ENCODE peak calls at places on chromosomes 12 and 14, in six cellular contexts. R is IMR-90, V is neuronal stem cell, U is H1, I is mesenchymal stem cell, N is trophoblast cell. S is an unnamed sample.

GRCh38 chr14:100782516-100783320 is 43.2 kb upstream of the MEG3 start:
- DNase-seq in R (no peak), V (no peak), U (no peak), I (no peak), N (no peak), S (no peak)

GRCh38 chr12:34336619-34337465 is 314.5 kb downstream of the ALG10 start:
- DNase-seq in R (no peak), V (no peak), U (no peak), I (no peak), N (no peak), S (no peak)

GRCh38 chr14:97281741-97282140 is 484.6 kb downstream of the VRK1 start:
- DNase-seq in R (no peak), V (no peak), U (no peak), I (no peak), N (no peak), S (no peak)

GRCh38 chr12:74915718-74916117 is 293.9 kb downstream of the KCNC2 start:
- DNase-seq in R (no peak), V (no peak), U (no peak), I (no peak), N (no peak), S (no peak)

GRCh38 chr12:104426926-104427546 is 29.7 kb upstream of the CHST11 start:
- DNase-seq in R (peak), V (no peak), U (no peak), I (peak), N (peak), S (no peak)

GRCh38 chr12:25583545-25583944 is 30.5 kb upstream of the LMNTD1 start:
- DNase-seq in R (peak), V (no peak), U (no peak), I (no peak), N (no peak), S (peak)

GRCh38 chr12:64860446-64860998 is 36.1 kb downstream of the TBC1D30 start:
- DNase-seq in R (no peak), V (no peak), U (no peak), I (no peak), N (no peak), S (no peak)

GRCh38 chr12:74903522-74903921 is 306.1 kb downstream of the KCNC2 start:
- DNase-seq in R (no peak), V (peak), U (peak), I (peak), N (no peak), S (peak)

GRCh38 chr12:24500466-24501232 is 448.3 kb downstream of the BCAT1 start:
- DNase-seq in R (peak), V (no peak), U (no peak), I (peak), N (no peak), S (no peak)

GRCh38 chr12:14554281-14555008 is 13.2 kb downstream of the PLBD1 start:
- DNase-seq in R (no peak), V (no peak), U (no peak), I (peak), N (peak), S (no peak)

GRCh38 chr14:74368441-74368840 is 20.2 kb downstream of the VRTN start:
- DNase-seq in R (no peak), V (no peak), U (no peak), I (no peak), N (no peak), S (no peak)

GRCh38 chr12:124046206-124046740 is 73.3 kb downstream of the ZNF664 start:
- DNase-seq in R (no peak), V (no peak), U (no peak), I (no peak), N (no peak), S (no peak)

GRCh38 chr12:10618338-10618987 is 5.1 kb upstream of the MAGOHB start:
- DNase-seq in R (peak), V (no peak), U (no peak), I (peak), N (peak), S (no peak)

GRCh38 chr12:70982991-70983390 is 62.5 kb upstream of the PTPRR start:
- DNase-seq in R (peak), V (no peak), U (no peak), I (peak), N (no peak), S (no peak)

GRCh38 chr12:40263616-40264409 is 39.0 kb downstream of the LRRK2 start:
- DNase-seq in R (peak), V (no peak), U (no peak), I (peak), N (no peak), S (no peak)

GRCh38 chr12:80282761-80283160 is 161.3 kb upstream of the PTPRQ start:
- DNase-seq in R (peak), V (no peak), U (no peak), I (peak), N (no peak), S (no peak)

GRCh38 chr12:70247653-70248199 is 4.5 kb downstream of the CNOT2 start:
- DNase-seq in R (no peak), V (no peak), U (no peak), I (peak), N (no peak), S (no peak)

GRCh38 chr14:67137744-67138371 is 51.4 kb upstream of the GARIN2 start:
- DNase-seq in R (peak), V (no peak), U (no peak), I (peak), N (no peak), S (no peak)

GRCh38 chr12:50057000-50057841 is at the start of gene ASIC1:
- DNase-seq in R (peak), V (peak), U (peak), I (peak), N (peak), S (peak)

GRCh38 chr12:72272731-72273498 is 745 bp downstream of the TRHDE start:
- DNase-seq in R (peak), V (peak), U (peak), I (peak), N (no peak), S (peak)

GRCh38 chr12:68613209-68613904 is 2.7 kb downstream of the RAP1B start:
- DNase-seq in R (no peak), V (no peak), U (no peak), I (no peak), N (no peak), S (no peak)

GRCh38 chr14:77498120-77498979 is at the start of gene ISM2:
- DNase-seq in R (peak), V (peak), U (peak), I (peak), N (peak), S (peak)

GRCh38 chr14:30375280-30375892 is 183.6 kb upstream of the G2E3 start:
- DNase-seq in R (peak), V (peak), U (peak), I (peak), N (peak), S (peak)

GRCh38 chr12:113077057-113077858 is 20.7 kb downstream of the DTX1 start:
- DNase-seq in R (no peak), V (no peak), U (peak), I (no peak), N (no peak), S (no peak)

GRCh38 chr14:94748667-94749347 is 21.1 kb downstream of the GSC start:
- DNase-seq in R (no peak), V (no peak), U (peak), I (no peak), N (peak), S (peak)

GRCh38 chr14:75981426-75981825 is 369 bp downstream of the TGFB3 start:
- DNase-seq in R (no peak), V (peak), U (peak), I (no peak), N (no peak), S (peak)

GRCh38 chr14:71070169-71070568 is 162.9 kb downstream of the PCNX1 start:
- DNase-seq in R (peak), V (no peak), U (no peak), I (peak), N (no peak), S (no peak)

GRCh38 chr14:104983231-104983721 is 2.3 kb upstream of the CLBA1 start:
- DNase-seq in R (no peak), V (no peak), U (no peak), I (no peak), N (no peak), S (peak)

GRCh38 chr12:29990971-29991370 is 207.2 kb upstream of the TMTC1 start:
- DNase-seq in R (peak), V (no peak), U (no peak), I (no peak), N (no peak), S (no peak)

GRCh38 chr12:131755305-131756113 is 44.6 kb downstream of the SFSWAP start:
- DNase-seq in R (peak), V (no peak), U (no peak), I (peak), N (no peak), S (peak)

GRCh38 chr14:50362791-50363733 is 33.6 kb downstream of the CDKL1 start:
- DNase-seq in R (peak), V (no peak), U (no peak), I (peak), N (no peak), S (no peak)

GRCh38 chr12:109999649-109999971 is 380 bp downstream of the ANKRD13A start:
- DNase-seq in R (no peak), V (no peak), U (no peak), I (no peak), N (no peak), S (no peak)

GRCh38 chr12:109999983-110000505 is 814 bp downstream of the ANKRD13A start:
- DNase-seq in R (no peak), V (peak), U (no peak), I (peak), N (peak), S (no peak)

GRCh38 chr12:109997393-109997792 is 1.2 kb upstream of the GIT2 start:
- DNase-seq in R (no peak), V (no peak), U (no peak), I (no peak), N (no peak), S (no peak)

GRCh38 chr12:109998241-109998903 is 858 bp upstream of the ANKRD13A start:
- DNase-seq in R (peak), V (no peak), U (no peak), I (no peak), N (no peak), S (no peak)

DNA sequence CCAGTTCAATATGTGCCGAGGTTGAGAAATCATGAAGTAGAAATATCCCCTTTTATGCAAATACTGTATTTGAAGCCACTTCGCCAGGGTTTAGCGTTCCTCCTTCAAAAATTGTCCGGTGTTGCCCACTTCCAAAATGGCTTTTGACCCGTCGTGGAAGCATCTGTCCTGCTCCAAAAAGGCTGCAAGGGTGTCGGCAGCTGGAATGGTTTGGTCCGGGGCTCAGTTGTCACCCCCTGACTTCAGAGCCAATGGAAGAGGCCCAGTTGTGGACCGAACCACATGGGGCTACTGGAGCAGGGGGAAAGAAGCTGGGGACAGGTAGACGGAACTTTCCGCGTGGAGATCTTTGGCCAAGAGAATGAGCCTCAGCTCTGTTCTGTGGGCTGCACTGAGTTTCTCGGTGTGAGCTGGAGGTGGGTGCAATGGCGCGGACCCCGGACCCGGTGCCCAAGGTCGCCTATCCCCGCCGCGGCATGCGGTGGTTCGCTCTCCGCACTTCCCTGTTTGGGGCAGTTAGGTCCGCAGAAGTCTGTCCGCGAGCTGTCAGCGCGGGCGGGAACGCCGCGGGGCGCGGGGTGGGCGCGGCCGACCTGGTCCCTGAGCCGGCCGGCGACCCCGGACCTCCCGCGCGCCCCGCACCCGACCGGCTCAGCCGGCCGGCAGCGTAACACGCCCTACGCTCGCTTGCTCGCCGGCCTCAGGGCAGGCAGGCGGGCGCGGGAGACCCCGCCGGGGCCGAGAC is at the start of gene ANKRD13A:
- DNase-seq in R (peak), V (peak), U (peak), I (peak), N (peak), S (peak)
- H4K8ac ChIP-seq in R (peak), V (peak), U (peak), I (peak), N (peak), S (no peak)

DNA sequence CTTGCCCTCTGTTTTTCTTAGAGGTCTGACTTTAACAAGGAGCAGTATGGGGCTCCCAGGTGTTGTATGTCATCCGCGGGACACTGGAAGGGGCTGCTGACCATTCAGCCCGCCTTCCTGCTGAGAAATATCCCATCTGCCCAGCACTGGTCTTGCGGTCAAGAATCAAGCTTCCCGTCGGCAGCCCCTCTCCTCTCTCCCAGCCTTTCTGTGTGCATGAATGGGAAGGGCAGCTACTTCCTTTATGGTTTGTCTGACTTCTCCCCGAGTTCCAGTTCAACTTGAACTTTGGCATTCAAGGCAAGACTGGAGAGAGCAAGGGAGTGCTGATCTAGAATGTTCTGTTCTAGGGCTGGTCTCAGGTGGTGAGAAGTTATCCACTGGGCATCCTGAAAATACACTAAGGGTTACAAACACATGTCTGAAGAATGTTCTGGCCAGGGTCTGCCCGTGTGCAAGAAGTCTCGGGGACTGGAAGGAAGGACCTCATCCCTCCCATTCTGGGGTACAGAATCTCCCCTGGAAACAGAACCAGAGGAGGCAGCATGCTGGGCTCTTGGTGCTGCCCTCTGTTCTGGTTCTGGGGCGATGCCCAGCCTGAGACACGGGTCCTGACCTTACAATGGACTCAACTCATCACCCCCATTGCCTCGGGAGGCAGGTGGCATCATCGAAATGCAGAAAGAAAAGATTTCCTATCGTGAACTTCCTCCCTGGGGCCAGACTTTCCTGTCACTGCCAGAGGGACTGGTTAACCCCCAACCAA is 51.7 kb downstream of the PSMA6 start:
- DNase-seq in R (no peak), V (no peak), U (no peak), I (no peak), N (no peak), S (peak)
- H2BK5ac ChIP-seq in R (no peak), V (no peak), U (no peak), I (no peak), N (no peak), S (no peak)

GRCh38 chr12:51349026-51349425 is 2.5 kb upstream of the CELA1 start:
- DNase-seq in R (peak), V (no peak), U (no peak), I (no peak), N (peak), S (no peak)
- H4K91ac ChIP-seq in R (peak), V (no peak), U (no peak), I (no peak), N (peak), S (no peak)

GRCh38 chr12:56223571-56224101 is 506 bp upstream of the NABP2 start:
- DNase-seq in R (no peak), V (no peak), U (no peak), I (no peak), N (no peak), S (no peak)
- H4K8ac ChIP-seq in R (peak), V (no peak), U (no peak), I (peak), N (peak), S (no peak)

GRCh38 chr12:54358620-54358944 is 5.7 kb downstream of the GPR84 start:
- DNase-seq in R (no peak), V (peak), U (no peak), I (peak), N (no peak), S (no peak)
- H2BK5ac ChIP-seq in R (peak), V (no peak), U (peak), I (peak), N (peak), S (no peak)

DNA sequence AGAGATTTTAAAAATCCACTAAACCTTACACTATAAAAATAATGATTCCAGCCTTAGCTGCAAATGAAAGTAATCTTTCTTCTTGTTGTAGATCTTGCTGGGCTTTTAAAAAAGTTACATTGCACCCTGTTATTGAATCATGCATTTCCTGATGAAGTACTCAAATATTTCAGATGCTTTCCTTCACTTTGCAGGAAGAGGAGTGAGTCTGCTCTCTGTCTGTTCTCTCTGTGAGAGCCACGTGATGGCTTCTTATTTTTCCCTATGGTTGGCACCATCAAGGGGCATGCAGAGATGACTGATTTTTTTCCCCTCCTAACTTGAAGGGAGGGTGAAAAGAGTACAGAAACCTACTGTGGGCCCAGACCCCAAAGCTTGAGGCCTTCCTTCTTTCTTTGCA is 262.7 kb downstream of the ATP23 start:
- DNase-seq in R (peak), V (no peak), U (no peak), I (peak), N (no peak), S (no peak)
- H4K91ac ChIP-seq in R (no peak), V (no peak), U (no peak), I (no peak), N (no peak), S (no peak)

GRCh38 chr12:82358200-82359114 is at the start of the genes CCDC59 and METTL25:
- DNase-seq in R (peak), V (peak), U (peak), I (peak), N (peak), S (peak)

GRCh38 chr12:82359115-82359478 is 768 bp downstream of the METTL25 start:
- DNase-seq in R (no peak), V (no peak), U (no peak), I (no peak), N (no peak), S (peak)

GRCh38 chr12:82361461-82361915 is 3.2 kb downstream of the METTL25 start:
- DNase-seq in R (no peak), V (no peak), U (no peak), I (no peak), N (no peak), S (peak)

GRCh38 chr12:82357340-82357739 is 847 bp downstream of the CCDC59 start:
- DNase-seq in R (no peak), V (no peak), U (no peak), I (peak), N (no peak), S (no peak)

GRCh38 chr12:82357845-82358199 is 365 bp downstream of the CCDC59 start:
- DNase-seq in R (no peak), V (no peak), U (no peak), I (no peak), N (no peak), S (no peak)
- H4K8ac ChIP-seq in R (peak), V (no peak), U (peak), I (peak), N (peak), S (peak)